ENCODE peak calls at places on chromosomes 13 and 19, in nine cellular contexts. I is testis, S is SHP77 treated with DMSO at 0.1 percent for 48 hours, O is cardiac fibroblast, Z is A172, X is NCI-H1930, U is stromal cell of bone marrow, Y is mucosa of descending colon, L is caudate nucleus. G is an unnamed sample.

GRCh38 chr13:59963827-59964226 is 199.9 kb downstream of the DIAPH3 start:
- DNase-seq in I (no peak), S (no peak), O (no peak), Z (no peak), X (no peak), U (no peak), Y (no peak), L (no peak), G (no peak)

GRCh38 chr13:27960362-27961226 is 8.5 kb downstream of the CDX2 start:
- DNase-seq in I (peak), S (peak), O (peak), Z (peak), X (peak), U (peak), Y (peak), L (no peak), G (peak)

GRCh38 chr19:36008336-36008978 is at the start of gene SYNE4:
- DNase-seq in I (no peak), S (no peak), O (no peak), Z (no peak), X (no peak), U (no peak), Y (peak), L (no peak), G (no peak)

GRCh38 chr13:24141333-24141910 is 19.1 kb upstream of the SPATA13 start:
- DNase-seq in I (no peak), S (no peak), O (no peak), Z (no peak), X (no peak), U (no peak), Y (no peak), L (no peak), G (no peak)

GRCh38 chr19:49840736-49841249 is 10.2 kb upstream of the PTOV1 start:
- DNase-seq in I (no peak), S (no peak), O (no peak), Z (no peak), X (no peak), U (no peak), Y (no peak), L (no peak), G (no peak)

GRCh38 chr19:11848594-11849263 is at the start of gene ZNF439:
- DNase-seq in I (peak), S (peak), O (peak), Z (no peak), X (peak), U (peak), Y (peak), L (peak), G (peak)

GRCh38 chr19:51552996-51553725 is 17.9 kb upstream of the ZNF175 start:
- DNase-seq in I (peak), S (no peak), O (peak), Z (peak), X (no peak), U (peak), Y (peak), L (peak), G (peak)

GRCh38 chr13:99053636-99054233 is 75.9 kb upstream of the DOCK9 start:
- DNase-seq in I (no peak), S (no peak), O (no peak), Z (no peak), X (no peak), U (no peak), Y (no peak), L (no peak), G (no peak)

GRCh38 chr19:39878398-39878797 is 32.2 kb upstream of the FBL start:
- DNase-seq in I (no peak), S (no peak), O (no peak), Z (no peak), X (no peak), U (no peak), Y (no peak), L (no peak), G (no peak)

GRCh38 chr19:41612483-41612882 is 14.4 kb downstream of the CEACAM4 start:
- DNase-seq in I (no peak), S (no peak), O (no peak), Z (no peak), X (no peak), U (no peak), Y (no peak), L (no peak), G (no peak)

GRCh38 chr19:38142176-38143035 is 81.6 kb downstream of the DPF1 start:
- DNase-seq in I (peak), S (peak), O (peak), Z (peak), X (peak), U (peak), Y (peak), L (peak), G (peak)

GRCh38 chr19:48627211-48627864 is 8.0 kb downstream of the SPHK2 start:
- DNase-seq in I (no peak), S (no peak), O (no peak), Z (no peak), X (no peak), U (no peak), Y (peak), L (no peak), G (no peak)

GRCh38 chr19:17436874-17437267 is 11.6 kb downstream of the TMEM221 start:
- DNase-seq in I (no peak), S (no peak), O (no peak), Z (no peak), X (no peak), U (no peak), Y (no peak), L (no peak), G (no peak)

GRCh38 chr19:3459322-3459881 is 20.9 kb downstream of the SMIM24 start:
- DNase-seq in I (peak), S (no peak), O (peak), Z (peak), X (no peak), U (peak), Y (peak), L (peak), G (peak)

GRCh38 chr13:110911880-110912279 is 3.0 kb downstream of the ANKRD10 start:
- DNase-seq in I (no peak), S (no peak), O (no peak), Z (peak), X (no peak), U (no peak), Y (no peak), L (no peak), G (no peak)

GRCh38 chr13:45482571-45483173 is 17.9 kb downstream of the COG3 start:
- DNase-seq in I (no peak), S (no peak), O (peak), Z (no peak), X (no peak), U (no peak), Y (no peak), L (no peak), G (no peak)

GRCh38 chr19:13057744-13058143 is 44.9 kb downstream of the LYL1 start:
- DNase-seq in I (no peak), S (no peak), O (peak), Z (no peak), X (no peak), U (no peak), Y (no peak), L (no peak), G (no peak)

GRCh38 chr13:20360835-20361412 is 128.8 kb upstream of the GJB6 start:
- DNase-seq in I (no peak), S (no peak), O (no peak), Z (no peak), X (no peak), U (no peak), Y (no peak), L (no peak), G (no peak)

GRCh38 chr13:108463365-108463764 is 166.0 kb upstream of the MYO16 start:
- DNase-seq in I (no peak), S (no peak), O (peak), Z (no peak), X (no peak), U (peak), Y (no peak), L (no peak), G (no peak)

GRCh38 chr13:26022538-26023292 is 29.1 kb downstream of the SHISA2 start:
- DNase-seq in I (peak), S (peak), O (peak), Z (peak), X (no peak), U (peak), Y (peak), L (no peak), G (no peak)

GRCh38 chr13:103547914-103548313 is 481.7 kb upstream of the SLC10A2 start:
- DNase-seq in I (no peak), S (no peak), O (no peak), Z (no peak), X (no peak), U (no peak), Y (no peak), L (no peak), G (no peak)

GRCh38 chr13:51549050-51549449 is 35.2 kb upstream of the WDFY2 start:
- DNase-seq in I (no peak), S (no peak), O (no peak), Z (peak), X (no peak), U (no peak), Y (no peak), L (no peak), G (no peak)

GRCh38 chr19:18205180-18205915 is 1.5 kb upstream of the RAB3A start:
- DNase-seq in I (peak), S (peak), O (peak), Z (peak), X (peak), U (peak), Y (peak), L (peak), G (peak)

GRCh38 chr19:17902701-17903100 is 30.1 kb upstream of the CCDC124 start:
- DNase-seq in I (no peak), S (no peak), O (peak), Z (peak), X (no peak), U (peak), Y (no peak), L (no peak), G (no peak)

GRCh38 chr13:110116072-110116487 is 190.9 kb downstream of the COL4A1 start:
- DNase-seq in I (peak), S (no peak), O (peak), Z (no peak), X (no peak), U (no peak), Y (peak), L (no peak), G (no peak)

GRCh38 chr13:107712145-107712544 is 503.2 kb downstream of the LIG4 start:
- DNase-seq in I (no peak), S (no peak), O (no peak), Z (no peak), X (peak), U (no peak), Y (no peak), L (no peak), G (no peak)

GRCh38 chr19:49486710-49487276 is 615 bp upstream of the RPL13A start:
- DNase-seq in I (no peak), S (no peak), O (no peak), Z (no peak), X (no peak), U (no peak), Y (no peak), L (no peak), G (no peak)

GRCh38 chr19:29378543-29379105 is 147.2 kb upstream of the VSTM2B start:
- DNase-seq in I (no peak), S (no peak), O (no peak), Z (no peak), X (no peak), U (no peak), Y (no peak), L (no peak), G (no peak)

GRCh38 chr13:42272115-42272756 is at the start of gene AKAP11:
- DNase-seq in I (peak), S (no peak), O (peak), Z (peak), X (peak), U (peak), Y (peak), L (peak), G (peak)

GRCh38 chr13:61414686-61415664 is 674 bp downstream of the PCDH20 start:
- DNase-seq in I (peak), S (peak), O (peak), Z (peak), X (no peak), U (no peak), Y (peak), L (peak), G (peak)

GRCh38 chr13:50693755-50694154 is 149.7 kb downstream of the DLEU7 start:
- DNase-seq in I (peak), S (no peak), O (peak), Z (peak), X (no peak), U (no peak), Y (no peak), L (no peak), G (no peak)

GRCh38 chr13:78409172-78409571 is 194.2 kb downstream of the POU4F1 start:
- DNase-seq in I (no peak), S (no peak), O (no peak), Z (no peak), X (no peak), U (no peak), Y (no peak), L (no peak), G (no peak)

GRCh38 chr19:33409906-33410685 is 36.6 kb downstream of the CEBPG start:
- DNase-seq in I (no peak), S (no peak), O (no peak), Z (no peak), X (no peak), U (no peak), Y (no peak), L (no peak), G (no peak)

GRCh38 chr13:50167224-50167947 is 152.1 kb downstream of the KCNRG start:
- DNase-seq in I (no peak), S (no peak), O (no peak), Z (no peak), X (no peak), U (no peak), Y (no peak), L (no peak), G (no peak)

GRCh38 chr19:49113762-49114629 is at the start of gene LIN7B:
- DNase-seq in I (peak), S (peak), O (peak), Z (peak), X (peak), U (peak), Y (peak), L (peak), G (no peak)

GRCh38 chr19:3536429-3537100 is 2.4 kb upstream of the TEKTIP1 start:
- DNase-seq in I (peak), S (no peak), O (no peak), Z (no peak), X (no peak), U (no peak), Y (no peak), L (peak), G (peak)